ENCODE peak calls at places on chromosomes 7 and 10, in seven cellular contexts. S, U, Z, R, Q, C and F are unnamed samples.

GRCh38 chr7:7249814-7250213 is 67.5 kb downstream of the C1GALT1 start:
- DNase-seq in S (no peak), R (no peak), C (no peak), Q (no peak), U (no peak), Z (no peak), F (no peak)

GRCh38 chr7:84364708-84365107 is 170.1 kb upstream of the SEMA3A start:
- DNase-seq in S (no peak), U (peak), C (no peak), Q (no peak), Z (no peak), R (no peak), F (no peak)

GRCh38 chr7:121449735-121450134 is 53.6 kb upstream of the FAM3C start:
- DNase-seq in C (no peak), R (no peak), Z (no peak), Q (no peak), S (no peak), U (no peak), F (no peak)

GRCh38 chr7:82841828-82842227 is 320.9 kb downstream of the PCLO start:
- DNase-seq in Q (no peak), Z (no peak), R (no peak), S (no peak), U (no peak), C (no peak), F (no peak)

GRCh38 chr10:58431903-58432302 is 46.7 kb downstream of the TFAM start:
- DNase-seq in C (no peak), S (no peak), U (no peak), Z (no peak), Q (no peak), R (no peak), F (no peak)

GRCh38 chr7:33054261-33054964 is 8.2 kb downstream of the NT5C3A start:
- DNase-seq in Q (no peak), S (no peak), U (no peak), C (no peak), Z (no peak), R (no peak), F (no peak)

GRCh38 chr7:79964463-79964862 is 170.2 kb upstream of the GNAI1 start:
- DNase-seq in Q (no peak), R (no peak), C (no peak), U (no peak), S (no peak), Z (no peak), F (no peak)

GRCh38 chr10:25999295-25999981 is 65.4 kb downstream of the MYO3A start:
- DNase-seq in Q (no peak), U (no peak), R (no peak), C (no peak), S (no peak), Z (no peak), F (no peak)

GRCh38 chr10:10872706-10873276 is 144.9 kb upstream of the CELF2 start:
- DNase-seq in R (no peak), Q (no peak), Z (no peak), C (no peak), S (no peak), U (no peak), F (no peak)

GRCh38 chr7:74606101-74606908 is 51.2 kb upstream of the GTF2I start:
- DNase-seq in U (peak), Q (peak), Z (peak), C (no peak), R (peak), S (peak), F (peak)

GRCh38 chr10:13759167-13759566 is 172.4 kb downstream of the PRPF18 start:
- DNase-seq in Q (no peak), U (no peak), Z (no peak), S (peak), C (no peak), R (peak), F (no peak)

GRCh38 chr10:109934958-109935793 is 11.9 kb upstream of the XPNPEP1 start:
- DNase-seq in U (peak), R (peak), S (peak), Z (no peak), C (no peak), Q (peak), F (no peak)

DNA sequence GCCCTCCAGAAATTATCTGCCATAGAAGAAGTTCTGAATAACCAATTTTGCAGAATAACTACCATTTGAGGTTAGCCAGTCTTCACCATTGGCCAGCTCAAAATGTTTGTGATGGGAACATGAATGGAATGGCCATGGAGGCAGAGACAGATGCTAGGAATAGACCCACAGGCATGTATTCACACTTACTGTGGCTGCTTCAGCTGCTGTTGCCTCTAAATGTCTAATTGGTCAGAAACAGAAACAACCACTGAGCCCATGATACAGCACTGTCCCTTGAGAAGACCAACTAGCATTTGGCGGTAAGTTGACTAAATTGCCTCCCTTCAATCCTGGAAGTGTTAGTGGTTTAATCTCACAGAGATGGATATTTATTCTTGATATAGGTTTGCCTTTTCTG is 38.6 kb upstream of the TAS2R16 start:
- DNase-seq in Q (no peak), R (no peak), U (no peak), C (no peak), Z (no peak), S (no peak), F (no peak)
- H3K27ac ChIP-seq in Q (no peak), R (no peak), U (no peak), C (no peak), Z (no peak), S (no peak), F (no peak)

DNA sequence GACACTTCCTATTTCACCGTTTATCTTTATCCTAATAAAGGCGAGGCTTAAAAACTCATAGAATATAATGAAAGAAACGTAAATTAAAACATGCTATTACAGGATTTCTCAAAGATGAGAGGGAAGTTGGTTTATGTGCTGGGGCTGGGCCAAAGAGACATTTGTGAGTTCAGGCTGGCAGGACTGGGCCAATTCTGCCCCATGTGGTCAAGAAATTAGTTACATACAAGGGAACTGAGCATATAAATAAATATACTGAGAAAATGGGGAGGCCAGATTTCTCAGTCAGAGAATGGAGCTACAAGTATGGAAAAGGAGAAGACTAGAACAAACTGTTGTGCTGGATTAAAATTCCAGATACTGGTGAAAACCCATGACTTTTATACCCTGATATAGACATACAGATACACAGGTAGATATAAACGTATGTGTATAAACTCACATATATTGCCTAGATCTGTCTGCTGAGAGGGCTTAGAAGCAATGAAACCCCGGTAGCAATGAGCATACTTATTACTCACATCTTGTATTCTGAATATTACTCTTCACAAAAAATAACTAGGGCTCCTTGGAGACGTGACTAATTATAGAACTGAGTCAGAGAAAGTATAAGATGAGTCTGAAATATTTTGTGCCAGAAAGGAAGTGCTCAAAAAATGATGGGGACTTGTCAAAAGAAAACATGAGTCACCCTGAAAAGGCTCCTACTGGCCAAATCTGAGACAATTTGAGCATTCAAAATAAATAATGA is 155.7 kb upstream of the FGFR2 start:
- DNase-seq in S (no peak), Z (no peak), C (no peak), Q (no peak), U (no peak), R (no peak), F (no peak)
- TF ChIP-seq CTCF in S (peak), Z (no peak), C (no peak), Q (peak), U (no peak), R (peak), F (no peak)

GRCh38 chr7:50667338-50667737 is 102.1 kb upstream of the DDC start:
- DNase-seq in U (peak), Q (no peak), R (no peak), S (no peak), Z (no peak), C (peak), F (no peak)
- H3K27ac ChIP-seq in U (peak), Q (peak), R (no peak), S (no peak), Z (peak), C (peak), F (peak)

DNA sequence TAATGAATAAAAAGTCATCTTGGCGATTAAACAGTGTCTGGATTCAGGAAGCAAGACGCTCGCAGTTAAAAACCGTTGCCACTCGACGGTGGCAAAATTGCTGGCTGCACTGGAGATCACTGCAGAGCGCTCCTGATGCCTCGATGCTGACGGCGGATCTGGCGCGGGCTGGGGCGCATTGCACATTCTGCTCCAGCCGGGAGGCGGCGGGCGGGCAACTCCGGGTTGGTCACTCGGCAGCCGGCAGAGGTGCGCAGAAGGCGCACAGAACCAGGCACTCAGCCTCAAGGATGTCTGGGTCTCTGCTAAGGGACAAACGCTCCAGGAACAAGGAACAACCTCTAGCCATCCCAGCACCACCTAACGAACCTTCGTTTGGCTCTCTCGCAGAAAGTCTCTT is 254.5 kb downstream of the OTUD1 start:
- DNase-seq in C (no peak), S (peak), Z (no peak), U (no peak), Q (no peak), R (peak), F (no peak)
- TF ChIP-seq CTCF in C (no peak), S (peak), Z (no peak), U (no peak), Q (no peak), R (peak), F (no peak)